ENCODE peak calls at places on chromosomes 3 and 15, in eight cellular contexts. S is tibial nerve; H is naive thymus-derived CD4-positive, alpha-beta T cell; Z is kidney; P is fibroblast of lung; K is IMR-90; X is psoas muscle; F is colonic mucosa. V is an unnamed sample. For H3K4me1 and H3K9me3, the result is how much of the 10 kb centered on the place peaks cover.

GRCh38 chr15:59687831-59688230 is 1.3 kb downstream of the BNIP2 start:
- DNase-seq in S (no peak), H (peak), Z (no peak), P (peak), K (peak), X (no peak), F (no peak), V (peak)

GRCh38 chr3:50150863-50151686 is 4.0 kb upstream of the SEMA3F start:
- DNase-seq in S (no peak), H (no peak), Z (peak), P (no peak), K (no peak), X (no peak), F (peak), V (no peak)

GRCh38 chr15:50117628-50118027 is 1.4 kb downstream of the ATP8B4 start:
- DNase-seq in S (no peak), H (no peak), Z (no peak), P (no peak), K (no peak), X (no peak), F (no peak), V (no peak)

GRCh38 chr15:96049323-96049722 is 281.2 kb upstream of the NR2F2 start:
- DNase-seq in S (no peak), H (no peak), Z (no peak), P (no peak), K (no peak), X (no peak), F (no peak), V (no peak)

GRCh38 chr15:29925227-29926082 is 103.2 kb upstream of the TJP1 start:
- DNase-seq in S (no peak), H (no peak), Z (peak), P (peak), K (peak), X (peak), F (peak), V (no peak)

GRCh38 chr3:122257951-122258350 is 67.1 kb upstream of the CSTA start:
- DNase-seq in S (no peak), H (no peak), Z (no peak), P (no peak), K (no peak), X (no peak), F (no peak), V (no peak)

GRCh38 chr15:75042730-75043508 is 19.5 kb downstream of the PPCDC start:
- DNase-seq in S (peak), H (no peak), Z (peak), P (peak), K (peak), X (peak), F (peak), V (peak)

GRCh38 chr3:57958642-57959406 is 49.4 kb upstream of the FLNB start:
- DNase-seq in S (no peak), H (no peak), Z (peak), P (peak), K (no peak), X (peak), F (no peak), V (no peak)

GRCh38 chr3:193768069-193768391 is 175.0 kb downstream of the OPA1 start:
- DNase-seq in S (no peak), H (no peak), Z (no peak), P (peak), K (peak), X (no peak), F (no peak), V (no peak)

GRCh38 chr3:66035763-66036477 is 2.8 kb downstream of the MAGI1 start:
- DNase-seq in S (no peak), H (no peak), Z (no peak), P (peak), K (no peak), X (no peak), F (no peak), V (no peak)
- H3K4me3 ChIP-seq in S (peak), H (no peak), Z (peak), P (no peak), K (no peak), X (peak), F (no peak), V (no peak)

GRCh38 chr15:98551936-98552562 is 96.3 kb upstream of the IGF1R start:
- DNase-seq in S (no peak), H (no peak), Z (no peak), P (no peak), K (no peak), X (no peak), F (no peak), V (no peak)
- H3K4me1 ChIP-seq in S (under half), H (under half), Z (under half), P (under half), K (under half), X (under half), F (under half), V (under half)

GRCh38 chr3:43053291-43053690 is 52.6 kb downstream of the POMGNT2 start:
- DNase-seq in S (no peak), H (no peak), Z (no peak), P (no peak), K (no peak), X (no peak), F (no peak), V (no peak)

GRCh38 chr3:43043793-43044192 is 62.1 kb downstream of the POMGNT2 start:
- DNase-seq in S (no peak), H (no peak), Z (no peak), P (no peak), K (no peak), X (no peak), F (no peak), V (no peak)

GRCh38 chr3:43043071-43043766 is 62.7 kb downstream of the POMGNT2 start:
- DNase-seq in S (no peak), H (no peak), Z (no peak), P (no peak), K (no peak), X (no peak), F (peak), V (no peak)

GRCh38 chr3:43046583-43046982 is 59.3 kb downstream of the POMGNT2 start:
- DNase-seq in S (no peak), H (no peak), Z (no peak), P (no peak), K (no peak), X (no peak), F (no peak), V (no peak)

GRCh38 chr3:43048470-43048869 is 57.4 kb downstream of the POMGNT2 start:
- DNase-seq in S (no peak), H (no peak), Z (no peak), P (no peak), K (no peak), X (no peak), F (no peak), V (no peak)
- H3K9me3 ChIP-seq in S (half or more), H (under half), Z (under half), P (under half), K (under half), X (under half), F (under half), V (under half)

GRCh38 chr3:183636221-183637105 is 1.0 kb downstream of the KLHL24 start:
- DNase-seq in S (peak), H (peak), Z (peak), P (peak), K (peak), X (peak), F (peak), V (peak)

GRCh38 chr3:183637106-183637486 is 1.7 kb downstream of the KLHL24 start:
- DNase-seq in S (no peak), H (no peak), Z (no peak), P (no peak), K (no peak), X (no peak), F (no peak), V (no peak)

GRCh38 chr3:183635107-183635430 is 354 bp upstream of the KLHL24 start:
- DNase-seq in S (no peak), H (no peak), Z (no peak), P (no peak), K (no peak), X (no peak), F (no peak), V (no peak)

GRCh38 chr3:183635431-183636220 is at the start of gene KLHL24:
- DNase-seq in S (peak), H (peak), Z (peak), P (peak), K (peak), X (peak), F (peak), V (peak)

GRCh38 chr3:183634707-183635106 is 716 bp upstream of the KLHL24 start:
- DNase-seq in S (no peak), H (no peak), Z (no peak), P (no peak), K (no peak), X (peak), F (no peak), V (no peak)
- H3K4me3 ChIP-seq in S (peak), H (peak), Z (peak), P (no peak), K (no peak), X (peak), F (no peak), V (peak)

V was measured in CD4-positive, alpha-beta memory T cell.